ENCODE peak calls at places on chromosome 5, in eight cellular contexts. Z is breast epithelium, O is keratinocyte, L is H9, R is heart left ventricle, Y is foreskin fibroblast, H is psoas muscle, F is endothelial cell. C is an unnamed sample.

GRCh38 chr5:166369817-166370216 is 1921.6 kb upstream of the WWC1 start:
- DNase-seq in Y (no peak), F (no peak), O (no peak), L (no peak), R (no peak), H (no peak), Z (no peak), C (no peak)

GRCh38 chr5:74631088-74631960 is 9.2 kb downstream of the ENC1 start:
- DNase-seq in Y (peak; percentile 39), O (no peak), F (no peak), H (no peak), L (no peak), Z (no peak), R (no peak), C (no peak)

GRCh38 chr5:125483609-125484008 is 737.2 kb upstream of the ZNF608 start:
- DNase-seq in Z (no peak), F (no peak), H (no peak), Y (no peak), R (no peak), O (no peak), L (no peak), C (no peak)

GRCh38 chr5:157343842-157344790 is 78.2 kb downstream of the CYFIP2 start:
- DNase-seq in H (no peak), Z (no peak), Y (no peak), R (no peak), L (no peak), O (no peak), F (no peak), C (no peak)

GRCh38 chr5:33267741-33268140 is 173.0 kb upstream of the TARS1 start:
- DNase-seq in R (no peak), H (no peak), F (no peak), Z (no peak), L (no peak), Y (no peak), O (no peak), C (no peak)

GRCh38 chr5:68711311-68712200 is 382.3 kb upstream of the SLC30A5 start:
- DNase-seq in R (no peak), H (no peak), Y (no peak), O (no peak), F (no peak), Z (no peak), L (no peak), C (no peak)

GRCh38 chr5:151659001-151659754 is 27.5 kb downstream of the SPARC start:
- DNase-seq in F (peak; percentile 93), R (peak; percentile 87), H (peak; percentile 92), O (peak; percentile 50), Z (peak; percentile 84), Y (peak; percentile 76), L (peak; percentile 91), C (peak; percentile 94)

GRCh38 chr5:140101179-140101578 is 12.7 kb upstream of the PURA start:
- DNase-seq in R (no peak), Z (no peak), L (no peak), O (no peak), F (no peak), Y (no peak), H (no peak), C (no peak)

GRCh38 chr5:106843812-106844416 is 826.8 kb downstream of the EFNA5 start:
- DNase-seq in L (no peak), O (no peak), F (no peak), H (no peak), Y (no peak), R (no peak), Z (no peak), C (no peak)

GRCh38 chr5:156879665-156880285 is 29.7 kb downstream of the PPP1R2B start:
- DNase-seq in R (no peak), Z (no peak), H (no peak), F (no peak), Y (no peak), O (no peak), L (no peak), C (no peak)

GRCh38 chr5:54309751-54310432 is 481 bp downstream of the ARL15 start:
- DNase-seq in Y (no peak), H (no peak), Z (no peak), L (no peak), R (peak; percentile 47), F (peak; percentile 39), O (no peak), C (peak; percentile 53)

GRCh38 chr5:68215888-68216736 is 556 bp downstream of the PIK3R1 start:
- DNase-seq in R (peak; percentile 63), Y (no peak), F (no peak), H (peak; percentile 76), O (no peak), Z (peak; percentile 52), L (peak; percentile 43), C (peak; percentile 63)

GRCh38 chr5:15383021-15383420 is 117.0 kb upstream of the FBXL7 start:
- DNase-seq in R (no peak), Y (no peak), F (no peak), O (no peak), L (no peak), Z (no peak), H (no peak), C (no peak)

GRCh38 chr5:1153428-1153827 is 41.6 kb upstream of the SLC12A7 start:
- DNase-seq in R (no peak), H (no peak), L (no peak), F (no peak), O (no peak), Z (no peak), Y (no peak), C (no peak)

GRCh38 chr5:139635606-139636206 is 12.4 kb upstream of the CXXC5 start:
- DNase-seq in F (peak; percentile 42), H (peak; percentile 90), L (no peak), O (no peak), R (peak; percentile 88), Y (peak; percentile 95), Z (no peak), C (peak; percentile 59)

GRCh38 chr5:123554601-123555000 is 42.6 kb downstream of the CSNK1G3 start:
- DNase-seq in O (no peak), L (no peak), Y (no peak), Z (no peak), F (no peak), H (no peak), R (no peak), C (no peak)
- TF ChIP-seq CTCF in O (no peak), L (no peak), Y (no peak), Z (no peak), F (no peak), H (no peak), R (no peak), C (no peak)

GRCh38 chr5:115379622-115380344 is 83.3 kb upstream of the CCDC112 start:
- DNase-seq in Y (no peak), F (no peak), R (no peak), Z (no peak), O (peak; percentile 66), H (no peak), L (no peak), C (no peak)

GRCh38 chr5:115381911-115382662 is 85.6 kb upstream of the CCDC112 start:
- DNase-seq in Z (no peak), H (no peak), F (no peak), O (no peak), R (no peak), Y (no peak), L (no peak), C (no peak)

GRCh38 chr5:115384587-115385375 is 88.3 kb upstream of the CCDC112 start:
- DNase-seq in L (no peak), R (no peak), O (no peak), H (no peak), Z (no peak), Y (no peak), F (no peak), C (no peak)

GRCh38 chr5:115386657-115387056 is 90.2 kb upstream of the CCDC112 start:
- DNase-seq in R (no peak), Z (no peak), L (no peak), F (no peak), H (no peak), O (no peak), Y (no peak), C (no peak)

DNA sequence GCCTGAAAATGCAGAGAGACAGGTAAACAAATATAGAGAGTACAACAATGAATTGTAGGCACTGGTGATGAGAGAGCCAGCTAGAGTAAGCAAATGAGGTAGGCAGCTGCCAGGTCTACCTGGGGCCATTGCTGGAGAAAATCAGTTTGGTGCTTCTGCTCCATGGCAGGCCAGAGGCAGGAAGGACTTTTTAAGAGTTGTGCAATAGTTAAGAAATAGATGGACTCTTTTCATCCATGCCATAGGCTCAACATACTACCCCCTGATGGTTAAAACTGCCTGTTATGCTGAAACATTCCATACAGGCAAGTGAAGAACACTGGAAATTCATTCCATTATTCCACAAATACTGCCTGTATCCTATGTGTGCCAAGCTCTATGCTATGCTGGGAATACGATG is 86.5 kb upstream of the CCDC112 start:
- DNase-seq in H (no peak), F (no peak), Z (no peak), O (no peak), R (no peak), Y (no peak), L (no peak), C (no peak)
- TF ChIP-seq CTCF in H (no peak), F (no peak), Z (no peak), O (no peak), R (no peak), Y (no peak), L (no peak), C (no peak)

DNA sequence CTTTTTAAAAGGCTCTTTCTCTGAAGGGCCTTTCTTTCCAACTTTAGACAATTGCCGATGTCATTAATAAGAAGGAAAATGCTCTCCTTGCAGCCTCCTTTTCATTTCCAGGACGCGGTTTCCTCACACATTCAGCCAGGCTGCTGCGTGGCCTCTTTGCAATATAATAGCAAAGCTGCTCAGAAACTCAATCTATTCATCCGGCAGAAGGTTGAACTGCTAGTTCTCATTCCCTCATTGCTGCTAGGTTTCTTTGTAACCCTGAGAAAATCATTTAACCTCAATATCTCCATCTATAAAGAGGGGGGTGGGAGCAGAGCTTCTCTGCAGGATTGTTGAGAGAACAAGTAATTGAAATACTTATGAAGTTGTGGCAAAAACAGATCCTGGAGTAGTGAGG is 63.4 kb downstream of the NUDT12 start:
- DNase-seq in L (peak; percentile 30), O (no peak), Y (no peak), Z (no peak), H (no peak), R (no peak), F (no peak), C (no peak)
- TF ChIP-seq CTCF in L (no peak), O (no peak), Y (no peak), Z (no peak), H (no peak), R (no peak), F (no peak), C (no peak)

GRCh38 chr5:143212261-143212660 is 191.2 kb downstream of the NR3C1 start:
- DNase-seq in H (no peak), R (no peak), Z (no peak), Y (no peak), L (no peak), F (no peak), O (no peak), C (no peak)

GRCh38 chr5:143214458-143214857 is 189.0 kb downstream of the NR3C1 start:
- DNase-seq in F (no peak), R (no peak), Y (no peak), L (no peak), O (no peak), Z (no peak), H (no peak), C (no peak)

GRCh38 chr5:143213231-143213850 is 190.1 kb downstream of the NR3C1 start:
- DNase-seq in F (no peak), Y (peak; percentile 56), R (no peak), Z (no peak), L (no peak), O (no peak), H (no peak), C (no peak)

GRCh38 chr5:143214890-143215289 is 188.6 kb downstream of the NR3C1 start:
- DNase-seq in R (no peak), L (no peak), O (no peak), Y (no peak), F (no peak), H (no peak), Z (no peak), C (no peak)

GRCh38 chr5:143213851-143214363 is 189.6 kb downstream of the NR3C1 start:
- DNase-seq in F (no peak), R (no peak), Y (no peak), Z (no peak), O (no peak), L (no peak), H (no peak), C (no peak)
- TF ChIP-seq CTCF in F (no peak), R (no peak), Y (peak; percentile 10), Z (no peak), O (no peak), L (no peak), H (no peak), C (no peak)